ENCODE peak calls at places on chromosomes 5 and 9, in ten cellular contexts. Z is aorta; W is fibroblast of lung; I is cardiac muscle cell; D is lower lobe of right lung; T is CD4-positive, alpha-beta memory T cell; A is sigmoid colon; U is testis; J is Panc1; M is CD8-positive, alpha-beta memory T cell. G is an unnamed sample.

GRCh38 chr9:79020266-79020665 is 551.5 kb upstream of the TLE4 start:
- DNase-seq in I (no peak), W (no peak), A (no peak), U (no peak), J (no peak), D (no peak), M (no peak), Z (no peak), T (no peak), G (no peak)

GRCh38 chr5:43179836-43180235 is 12.2 kb upstream of the NIM1K start:
- DNase-seq in M (no peak), I (no peak), W (no peak), J (no peak), Z (no peak), U (no peak), T (no peak), A (no peak), D (no peak), G (no peak)

GRCh38 chr5:78760411-78761169 is 112.0 kb upstream of the LHFPL2 start:
- DNase-seq in D (no peak), U (no peak), J (no peak), Z (no peak), I (no peak), A (no peak), T (no peak), W (no peak), M (no peak), G (no peak)

GRCh38 chr5:91499943-91500531 is 116.9 kb upstream of the ARRDC3 start:
- DNase-seq in Z (no peak), D (no peak), A (no peak), T (peak; percentile 37), J (peak; percentile 35), U (no peak), W (peak; percentile 76), M (peak; percentile 45), I (peak; percentile 43), G (no peak)

GRCh38 chr9:96858670-96859069 is 4.4 kb upstream of the ZNF782 start:
- DNase-seq in I (no peak), U (no peak), D (no peak), J (no peak), W (no peak), Z (no peak), M (no peak), T (no peak), A (no peak), G (no peak)

GRCh38 chr5:117494208-117494607 is 919.6 kb upstream of the SEMA6A start:
- DNase-seq in M (no peak), U (no peak), Z (no peak), J (no peak), W (peak; percentile 11), T (no peak), I (no peak), A (no peak), D (no peak), G (no peak)

GRCh38 chr5:88885043-88885442 is 2.1 kb upstream of the MEF2C start:
- DNase-seq in J (no peak), T (no peak), W (no peak), A (no peak), I (no peak), M (no peak), U (no peak), D (no peak), Z (no peak), G (no peak)

GRCh38 chr5:36208786-36209185 is 32.9 kb downstream of the NADK2 start:
- DNase-seq in A (no peak), D (no peak), W (no peak), T (no peak), Z (no peak), M (no peak), I (no peak), U (no peak), J (no peak), G (no peak)

GRCh38 chr9:91534374-91534773 is 110.7 kb upstream of the NFIL3 start:
- DNase-seq in U (no peak), A (no peak), M (no peak), Z (no peak), W (no peak), I (no peak), T (no peak), J (no peak), D (no peak), G (no peak)

GRCh38 chr5:7827602-7828001 is 23.3 kb downstream of the CFAP90 start:
- DNase-seq in W (no peak), A (no peak), T (no peak), D (no peak), U (no peak), M (no peak), J (no peak), Z (no peak), I (no peak), G (no peak)

GRCh38 chr5:146103594-146103993 is 1.8 kb downstream of the PLAC8L1 start:
- DNase-seq in M (no peak), T (no peak), A (no peak), Z (no peak), D (no peak), J (no peak), W (peak; percentile 15), U (no peak), I (no peak), G (no peak)

GRCh38 chr5:122408592-122409219 is 96.7 kb downstream of the SNCAIP start:
- DNase-seq in M (no peak), T (no peak), I (no peak), Z (no peak), W (no peak), U (no peak), D (no peak), J (no peak), A (no peak), G (no peak)

DNA sequence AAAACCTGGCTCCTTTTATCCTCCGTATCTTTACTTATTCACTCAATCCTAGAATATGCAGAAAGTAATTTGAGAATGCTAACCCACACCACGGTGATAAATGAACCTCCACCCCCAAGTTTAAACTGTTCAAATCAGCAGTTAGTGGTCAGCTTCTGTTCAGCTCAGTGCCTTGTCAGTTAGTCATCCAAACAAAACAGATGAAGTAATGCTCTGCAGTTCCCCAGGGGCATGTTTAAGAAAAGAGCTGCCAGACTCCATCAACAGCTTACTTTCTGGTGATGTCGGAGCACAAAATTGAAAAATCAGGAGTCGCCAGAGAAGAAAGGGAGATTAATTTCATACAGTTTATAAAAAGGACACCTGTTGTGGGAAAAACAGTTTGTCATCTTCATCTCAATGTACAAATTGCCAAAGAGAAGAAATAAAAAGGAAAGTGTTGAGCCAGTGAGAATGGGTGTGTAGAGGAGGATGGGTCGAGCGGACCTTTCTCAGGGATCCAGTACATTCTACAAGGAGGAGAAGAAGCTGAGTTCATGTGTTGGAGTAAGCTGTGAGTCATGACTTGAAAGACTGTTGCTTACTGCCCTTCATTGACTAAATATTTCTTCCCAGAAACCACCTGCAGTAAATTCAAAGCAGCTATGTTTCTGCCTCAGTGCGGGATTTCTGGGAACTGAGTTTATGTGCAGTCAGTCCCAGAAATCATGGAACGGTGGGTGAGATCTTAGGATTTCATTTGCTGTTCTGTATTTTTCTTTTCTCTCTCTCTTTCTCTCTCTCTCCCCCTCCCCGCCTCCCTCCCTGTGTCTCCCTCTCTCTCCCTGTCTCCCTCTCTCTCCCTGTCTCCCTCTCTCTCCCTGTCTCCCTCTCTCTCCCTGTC is 13.7 kb downstream of the TRIO start:
- DNase-seq in I (no peak), J (peak; percentile 96), M (no peak), A (no peak), Z (no peak), W (peak; percentile 99), T (no peak), U (no peak), D (no peak), G (no peak)
- H3K27ac ChIP-seq in I (peak overlapping the region; percentile 9), J (peak overlapping the region; percentile 99), M (no peak overlapping the region), A (peak overlapping the region; percentile 88), Z (no peak overlapping the region), W (peak overlapping the region; percentile 88), T (no peak overlapping the region), U (no peak overlapping the region), D (no peak overlapping the region), G (no peak overlapping the region)

DNA sequence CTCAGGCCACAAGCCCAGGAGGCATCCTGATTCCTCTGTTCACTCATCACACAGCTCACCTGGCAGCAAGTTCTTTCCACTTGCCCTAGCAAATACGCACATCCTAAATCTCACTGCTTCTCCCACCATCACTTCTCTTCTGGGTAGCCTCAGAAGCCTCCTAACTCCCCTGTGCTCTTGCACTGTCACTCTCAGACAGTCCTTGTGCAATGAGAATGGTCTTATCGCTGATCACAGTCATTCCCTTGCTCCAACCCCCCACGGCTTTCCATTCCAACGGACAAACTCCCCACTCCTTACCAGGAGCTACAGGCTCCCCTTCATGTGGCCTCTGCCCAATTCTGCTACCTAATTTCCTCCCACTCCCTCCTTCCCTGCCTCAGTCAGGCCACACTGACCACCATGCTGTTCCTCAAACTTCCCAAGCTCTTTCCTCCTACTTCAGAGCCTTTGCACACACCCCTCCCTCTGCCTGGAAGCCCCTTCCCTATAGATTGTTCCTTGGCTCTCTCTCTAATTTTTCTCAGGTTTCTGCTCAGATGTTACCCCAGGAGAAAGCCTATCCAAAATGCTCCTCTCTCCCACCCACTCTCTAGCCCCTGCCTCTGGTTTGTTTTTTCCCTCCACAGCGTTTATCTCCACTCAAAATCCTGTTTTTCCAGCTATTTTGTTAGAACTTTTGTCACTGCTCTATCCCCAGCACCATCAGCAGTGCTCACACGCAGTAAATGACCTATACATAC is 34.1 kb upstream of the TNFAIP8 start:
- DNase-seq in D (no peak), J (no peak), W (no peak), U (no peak), Z (no peak), M (no peak), A (no peak), I (no peak), T (no peak), G (no peak)
- H3K4me1 ChIP-seq in D (peaks cover 21% of the 10 kb centered on the region), J (peaks cover 22% of the 10 kb centered on the region), W (peaks cover 7% of the 10 kb centered on the region), U (peaks cover 3% of the 10 kb centered on the region), Z (peaks cover 4% of the 10 kb centered on the region), M (peaks cover 92% of the 10 kb centered on the region), A (no peaks in the 10 kb centered on the region), I (peaks cover 7% of the 10 kb centered on the region), T (peaks cover 92% of the 10 kb centered on the region), G (peaks cover 78% of the 10 kb centered on the region)

DNA sequence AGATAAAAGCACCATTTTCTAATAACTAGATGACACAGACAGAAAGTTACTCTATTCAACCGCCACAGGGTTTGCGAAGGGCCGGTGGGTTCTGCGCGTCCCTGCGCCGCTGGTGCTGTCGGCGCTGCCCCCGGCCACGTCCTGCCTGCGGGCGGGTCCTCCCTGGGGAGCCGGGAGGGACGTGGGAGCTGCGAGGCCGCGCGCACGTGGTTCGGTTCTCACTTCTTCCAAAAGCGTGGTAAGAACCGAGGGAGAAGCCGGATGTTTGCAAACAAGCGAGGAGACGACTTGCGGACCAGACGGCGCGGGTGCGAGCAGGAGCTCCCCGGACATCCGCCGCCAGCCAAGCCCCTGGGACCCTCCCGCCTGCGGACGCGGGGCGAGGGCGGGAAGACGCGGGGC is 12.5 kb downstream of the BTNL9 start:
- DNase-seq in T (no peak), D (no peak), M (no peak), W (peak; percentile 8), A (no peak), U (no peak), J (no peak), I (no peak), Z (no peak), G (no peak)
- H3K4me3 ChIP-seq in T (no peak overlapping the region), D (peak overlapping the region; percentile 62), M (no peak overlapping the region), W (peak overlapping the region; percentile 22), A (peak overlapping the region; percentile 44), U (peak overlapping the region; percentile 38), J (peak overlapping the region; percentile 75), I (no peak overlapping the region), Z (peak overlapping the region; percentile 29), G (peak overlapping the region; percentile 46)

DNA sequence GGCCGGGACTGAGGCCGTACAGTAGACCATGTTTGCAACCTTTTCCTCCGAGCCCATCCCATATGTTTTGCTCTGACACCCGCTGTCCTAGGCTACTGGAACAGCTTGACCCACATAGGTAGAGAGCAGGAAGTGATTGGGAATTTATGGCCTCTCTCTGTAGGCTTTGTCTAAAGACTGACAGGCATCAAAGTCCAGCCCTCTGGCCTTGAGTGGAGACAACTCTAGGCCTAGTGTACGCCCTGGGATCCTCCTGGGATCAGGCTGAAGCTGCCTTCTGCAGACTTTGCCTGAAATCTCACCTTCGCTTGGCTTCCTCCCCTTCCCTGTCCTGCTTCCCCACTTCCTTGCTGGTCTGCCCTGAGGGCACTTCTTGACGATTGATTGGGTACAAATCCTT is 13.6 kb upstream of the AKNA start:
- DNase-seq in W (no peak), T (no peak), D (no peak), U (no peak), I (no peak), A (no peak), J (no peak), M (no peak), Z (no peak), G (no peak)
- H3K27ac ChIP-seq in W (no peak overlapping the region), T (no peak overlapping the region), D (no peak overlapping the region), U (no peak overlapping the region), I (no peak overlapping the region), A (no peak overlapping the region), J (no peak overlapping the region), M (no peak overlapping the region), Z (no peak overlapping the region), G (no peak overlapping the region)

G was measured in effector memory CD4-positive, alpha-beta T cell.